ENCODE peak calls at places on chromosome 10, in five cellular contexts. One of them, this sample, is unnamed.

GRCh38 chr10:79409038-79410035 is 36.1 kb downstream of the ZCCHC24 start:
- DNase-seq in H1: no peak
- DNase-seq in H9: no peak
- DNase-seq in mesenchymal stem cell: no peak
- DNase-seq in IMR-90: no peak
- DNase-seq in this sample: no peak

GRCh38 chr10:7205656-7206055 is 205.2 kb downstream of the SFMBT2 start:
- DNase-seq in H1: no peak
- DNase-seq in IMR-90: no peak
- DNase-seq in mesenchymal stem cell: no peak
- DNase-seq in H9: no peak
- DNase-seq in this sample: no peak

GRCh38 chr10:70124918-70125317 is 7.7 kb downstream of the AIFM2 start:
- DNase-seq in IMR-90: no peak
- DNase-seq in H1: no peak
- DNase-seq in H9: no peak
- DNase-seq in mesenchymal stem cell: no peak
- DNase-seq in this sample: no peak

GRCh38 chr10:90087197-90088007 is 386.0 kb downstream of the KIF20B start:
- DNase-seq in H9: no peak
- DNase-seq in H1: no peak
- DNase-seq in IMR-90: peak
- DNase-seq in mesenchymal stem cell: peak
- DNase-seq in this sample: no peak

GRCh38 chr10:124916098-124916584 is 25.8 kb upstream of the ZRANB1 start:
- DNase-seq in H9: no peak
- DNase-seq in IMR-90: peak
- DNase-seq in mesenchymal stem cell: peak
- DNase-seq in H1: no peak
- DNase-seq in this sample: no peak

GRCh38 chr10:50832171-50832751 is 53.2 kb downstream of the A1CF start:
- DNase-seq in IMR-90: no peak
- DNase-seq in H9: no peak
- DNase-seq in mesenchymal stem cell: no peak
- DNase-seq in H1: no peak
- DNase-seq in this sample: no peak

GRCh38 chr10:65501259-65501658 is 1424.6 kb upstream of the LRRTM3 start:
- DNase-seq in H1: no peak
- DNase-seq in H9: no peak
- DNase-seq in mesenchymal stem cell: no peak
- DNase-seq in IMR-90: no peak
- DNase-seq in this sample: no peak

GRCh38 chr10:86647773-86648705 is 6.3 kb upstream of the OPN4 start:
- DNase-seq in IMR-90: no peak
- DNase-seq in H1: peak
- DNase-seq in H9: no peak
- DNase-seq in mesenchymal stem cell: peak
- DNase-seq in this sample: no peak

GRCh38 chr10:95818663-95819062 is 62.7 kb downstream of the ENTPD1 start:
- DNase-seq in IMR-90: peak
- DNase-seq in H9: no peak
- DNase-seq in H1: no peak
- DNase-seq in mesenchymal stem cell: peak
- DNase-seq in this sample: no peak

GRCh38 chr10:89389254-89389653 is 3.2 kb upstream of the IFIT1 start:
- DNase-seq in H1: no peak
- DNase-seq in IMR-90: peak
- DNase-seq in mesenchymal stem cell: peak
- DNase-seq in H9: no peak
- DNase-seq in this sample: no peak

DNA sequence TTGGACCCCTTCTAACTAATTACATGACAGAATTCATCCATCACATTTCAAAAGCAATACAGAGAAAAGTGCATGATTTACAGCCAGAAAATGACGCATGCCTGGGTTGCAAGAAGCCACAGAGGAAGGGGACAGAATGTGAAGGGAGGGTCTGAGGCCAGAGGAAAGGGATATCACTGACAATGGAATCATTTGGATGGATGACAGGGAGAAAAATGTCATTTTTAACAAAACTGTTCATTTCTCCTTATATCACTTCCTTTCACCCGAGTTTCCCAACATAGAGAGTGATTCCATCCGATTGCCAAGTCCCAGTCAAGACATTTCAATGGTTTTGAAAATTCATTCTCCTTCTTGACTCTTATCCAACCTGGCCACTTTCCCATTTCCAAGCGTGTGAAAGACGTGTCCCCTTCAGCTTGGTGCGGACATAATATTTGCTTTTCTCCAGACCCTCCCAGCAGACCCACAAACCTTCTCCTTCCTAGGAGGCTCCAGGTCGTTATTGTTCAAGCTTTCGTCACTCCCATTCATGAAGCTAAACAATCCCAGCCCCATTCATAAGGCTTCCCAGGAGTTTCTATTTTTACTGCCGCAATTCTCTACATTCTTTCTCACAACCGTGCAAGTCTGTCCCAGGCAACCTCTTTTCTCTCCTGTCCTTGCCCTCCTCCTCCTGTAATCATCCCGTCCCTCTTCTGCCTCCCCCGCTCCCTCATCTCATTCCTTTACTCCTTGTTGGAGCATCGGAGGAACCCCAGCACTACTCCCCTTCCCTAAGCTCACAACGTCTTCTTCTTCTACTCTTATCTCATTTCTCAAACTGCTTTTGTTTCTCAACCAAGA is 301.3 kb upstream of the KLF6 start:
- DNase-seq in H9: no peak
- DNase-seq in mesenchymal stem cell: no peak
- DNase-seq in H1: no peak
- DNase-seq in IMR-90: no peak
- DNase-seq in this sample: peak
- H2BK15ac ChIP-seq in H9: no peak
- H2BK15ac ChIP-seq in mesenchymal stem cell: no peak
- H2BK15ac ChIP-seq in H1: no peak
- H2BK15ac ChIP-seq in IMR-90: no peak
- H2BK15ac ChIP-seq in this sample: no peak

GRCh38 chr10:28669227-28670173 is 7.8 kb upstream of the BAMBI start:
- DNase-seq in H1: no peak
- DNase-seq in mesenchymal stem cell: no peak
- DNase-seq in IMR-90: no peak
- DNase-seq in H9: no peak
- DNase-seq in this sample: no peak

GRCh38 chr10:28663576-28664368 is 13.5 kb upstream of the BAMBI start:
- DNase-seq in H9: peak
- DNase-seq in H1: peak
- DNase-seq in IMR-90: peak
- DNase-seq in mesenchymal stem cell: peak
- DNase-seq in this sample: peak

GRCh38 chr10:28666751-28667467 is 10.4 kb upstream of the BAMBI start:
- DNase-seq in IMR-90: no peak
- DNase-seq in H1: no peak
- DNase-seq in H9: no peak
- DNase-seq in mesenchymal stem cell: no peak
- DNase-seq in this sample: no peak

GRCh38 chr10:28664369-28664740 is 13.0 kb upstream of the BAMBI start:
- DNase-seq in H9: no peak
- DNase-seq in IMR-90: peak
- DNase-seq in mesenchymal stem cell: peak
- DNase-seq in H1: no peak
- DNase-seq in this sample: no peak

DNA sequence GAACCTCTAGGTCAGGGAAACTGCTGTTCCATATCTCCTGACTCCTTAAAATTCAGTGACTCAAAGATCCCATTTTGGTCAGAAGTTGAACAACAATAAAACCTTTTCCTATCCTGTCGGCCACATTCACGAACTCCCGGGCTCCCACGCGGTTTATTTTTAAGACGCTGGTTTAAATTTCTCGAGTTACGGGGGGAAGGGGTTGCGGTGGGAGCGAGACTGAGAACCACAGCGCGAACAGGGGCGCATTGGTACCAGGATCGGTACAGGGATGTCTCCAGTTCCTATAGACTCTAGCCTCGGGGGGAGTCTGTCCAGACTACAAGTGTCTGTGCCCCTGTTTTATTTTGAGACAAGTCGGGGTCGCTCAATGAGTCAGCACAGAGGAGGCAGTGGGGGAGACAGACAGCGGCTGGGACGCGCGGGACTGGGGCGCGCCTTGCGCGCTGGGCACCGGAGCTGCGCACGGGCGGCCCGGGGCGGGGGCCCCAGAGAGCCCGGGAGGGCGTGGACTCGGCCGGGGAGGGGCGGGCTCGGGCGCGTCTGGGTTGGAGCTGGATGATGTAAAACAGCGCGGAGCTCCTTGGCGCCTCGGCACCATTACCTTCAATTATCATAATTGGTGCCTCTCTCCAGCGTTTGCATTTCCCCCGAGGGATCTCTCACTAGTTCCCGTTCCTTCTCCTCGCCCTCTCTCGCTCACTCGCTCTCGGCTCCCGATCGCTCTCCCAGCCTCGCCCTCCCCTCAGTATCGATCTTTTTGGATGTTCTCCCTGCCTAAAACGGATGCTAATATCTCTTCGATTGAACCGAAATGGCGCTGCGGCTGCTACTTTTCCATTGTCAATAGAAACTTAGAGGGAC is 8.7 kb upstream of the BAMBI start:
- DNase-seq in mesenchymal stem cell: peak
- DNase-seq in H9: peak
- DNase-seq in H1: peak
- DNase-seq in IMR-90: no peak
- DNase-seq in this sample: no peak
- H4K91ac ChIP-seq in mesenchymal stem cell: peak
- H4K91ac ChIP-seq in H9: no peak
- H4K91ac ChIP-seq in H1: peak
- H4K91ac ChIP-seq in IMR-90: no peak
- H4K91ac ChIP-seq in this sample: no peak

DNA sequence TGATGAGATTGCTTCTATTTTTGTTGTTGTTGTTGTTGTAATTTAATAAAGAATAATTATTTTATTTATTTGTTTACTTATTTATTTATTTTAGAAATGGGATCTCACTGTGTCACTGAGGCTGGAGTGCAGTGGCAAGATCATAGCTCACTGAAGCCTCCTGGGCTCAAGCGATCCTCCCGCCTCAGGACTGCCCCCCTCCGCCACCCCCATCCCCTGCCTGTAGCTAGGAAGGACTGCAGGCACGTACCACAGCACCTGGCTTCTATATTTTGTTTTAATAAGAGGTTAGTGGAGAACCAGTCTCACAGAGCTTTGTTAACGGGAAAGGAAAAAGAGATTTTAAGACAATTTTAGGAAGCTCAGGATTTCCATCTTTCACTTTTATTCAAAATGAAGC is 19.5 kb upstream of the SMC3 start:
- DNase-seq in H9: peak
- DNase-seq in IMR-90: no peak
- DNase-seq in H1: peak
- DNase-seq in mesenchymal stem cell: no peak
- DNase-seq in this sample: no peak
- H2BK15ac ChIP-seq in H9: no peak
- H2BK15ac ChIP-seq in IMR-90: no peak
- H2BK15ac ChIP-seq in H1: no peak
- H2BK15ac ChIP-seq in mesenchymal stem cell: no peak
- H2BK15ac ChIP-seq in this sample: no peak

DNA sequence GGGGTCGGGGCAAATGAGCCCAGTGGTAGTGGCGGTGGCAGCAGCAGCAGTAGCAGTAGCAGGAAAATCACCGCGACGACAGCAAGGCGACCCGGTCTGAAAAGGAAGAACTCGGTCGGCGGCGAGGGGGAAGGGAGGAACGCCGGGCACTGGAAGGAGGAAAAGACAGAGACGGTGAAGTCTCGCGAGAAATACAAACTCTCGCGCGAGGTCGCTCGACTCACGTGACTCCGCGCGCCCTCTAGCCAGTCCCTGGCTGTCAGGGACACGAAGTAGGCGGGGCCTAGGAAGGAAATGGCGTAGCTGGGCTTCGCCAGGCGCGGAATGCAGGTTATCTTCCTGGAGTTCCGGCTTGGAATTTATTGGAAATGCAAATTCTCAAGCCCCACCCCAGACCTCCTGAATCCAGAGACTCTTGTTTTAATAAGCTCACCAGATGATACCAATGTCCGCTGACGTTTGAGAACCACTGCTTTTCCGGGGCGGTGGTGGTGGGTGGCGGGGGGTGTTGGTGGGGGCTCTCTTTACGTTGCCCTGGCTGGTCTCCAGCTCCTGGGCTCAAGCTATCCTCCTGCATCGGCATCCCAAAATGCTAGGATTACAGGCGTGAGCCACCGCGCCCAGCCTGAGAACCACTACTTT is at the start of gene SMNDC1:
- DNase-seq in mesenchymal stem cell: peak
- DNase-seq in H1: peak
- DNase-seq in H9: peak
- DNase-seq in IMR-90: peak
- DNase-seq in this sample: peak
- H4K91ac ChIP-seq in mesenchymal stem cell: peak
- H4K91ac ChIP-seq in H1: no peak
- H4K91ac ChIP-seq in H9: no peak
- H4K91ac ChIP-seq in IMR-90: peak
- H4K91ac ChIP-seq in this sample: no peak

GRCh38 chr10:73908853-73909611 is 1.9 kb upstream of the PLAU start:
- DNase-seq in H1: no peak
- DNase-seq in H9: no peak
- DNase-seq in IMR-90: peak
- DNase-seq in mesenchymal stem cell: peak
- DNase-seq in this sample: no peak
- H2BK15ac ChIP-seq in H1: peak
- H2BK15ac ChIP-seq in H9: no peak
- H2BK15ac ChIP-seq in IMR-90: peak
- H2BK15ac ChIP-seq in mesenchymal stem cell: peak
- H2BK15ac ChIP-seq in this sample: no peak